ENCODE peak calls at places on chromosomes 5 and 9, in four cellular contexts. I is prostate gland, P is tibial nerve, O is cardiac muscle cell. S is an unnamed sample.

GRCh38 chr9:19498015-19498414 is 89.2 kb downstream of the ACER2 start:
- DNase-seq in I (no peak), P (no peak), O (peak; percentile 80), S (no peak)

GRCh38 chr5:138274189-138274853 is at the start of gene GFRA3:
- DNase-seq in I (no peak), P (no peak), O (peak; percentile 30), S (no peak)

GRCh38 chr9:124658165-124659017 is 112.7 kb downstream of the NR6A1 start:
- DNase-seq in I (peak; percentile 69), P (peak; percentile 31), O (peak; percentile 97), S (peak; percentile 82)

GRCh38 chr9:13487936-13488335 is 208.4 kb upstream of the MPDZ start:
- DNase-seq in I (peak; percentile 67), P (no peak), O (no peak), S (no peak)

GRCh38 chr5:160919610-160920009 is 67.6 kb upstream of the ATP10B start:
- DNase-seq in I (no peak), P (no peak), O (no peak), S (no peak)

GRCh38 chr9:92754091-92754740 is 10.4 kb downstream of the BICD2 start:
- DNase-seq in I (no peak), P (no peak), O (no peak), S (no peak)

GRCh38 chr9:110520120-110520701 is 59.3 kb downstream of the SVEP1 start:
- DNase-seq in I (no peak), P (no peak), O (peak; percentile 94), S (no peak)

GRCh38 chr5:42483472-42484154 is 60.4 kb downstream of the GHR start:
- DNase-seq in I (peak; percentile 68), P (no peak), O (no peak), S (no peak)

GRCh38 chr9:35731415-35732184 is 395 bp downstream of the TLN1 start:
- DNase-seq in I (no peak), P (peak; percentile 31), O (no peak), S (no peak)

GRCh38 chr5:166377756-166378155 is 1913.7 kb upstream of the WWC1 start:
- DNase-seq in I (no peak), P (no peak), O (no peak), S (no peak)

GRCh38 chr5:1176473-1177391 is 24.7 kb upstream of the SLC6A19 start:
- DNase-seq in I (no peak), P (no peak), O (no peak), S (peak; percentile 22)

GRCh38 chr5:119269061-119269579 is 86.7 kb upstream of the TNFAIP8 start:
- DNase-seq in I (peak; percentile 52), P (peak; percentile 26), O (no peak), S (peak; percentile 31)

GRCh38 chr9:69207503-69207902 is 33.4 kb downstream of the TJP2 start:
- DNase-seq in I (no peak), P (no peak), O (no peak), S (peak; percentile 36)

GRCh38 chr9:106649664-106650063 is 213.3 kb upstream of the ZNF462 start:
- DNase-seq in I (no peak), P (no peak), O (no peak), S (no peak)

GRCh38 chr9:116715751-116716150 is 28.6 kb downstream of the TRIM32 start:
- DNase-seq in I (no peak), P (no peak), O (no peak), S (no peak)

GRCh38 chr9:133769511-133770075 is 31.4 kb upstream of the SARDH start:
- DNase-seq in I (no peak), P (no peak), O (no peak), S (peak; percentile 43)

GRCh38 chr9:134618163-134618822 is 23.3 kb upstream of the COL5A1 start:
- DNase-seq in I (no peak), P (no peak), O (peak; percentile 30), S (peak; percentile 6)

GRCh38 chr9:36056896-36057295 is 20.2 kb downstream of the RECK start:
- DNase-seq in I (no peak), P (no peak), O (peak; percentile 15), S (no peak)

GRCh38 chr5:37111426-37112382 is 137.5 kb downstream of the CPLANE1 start:
- DNase-seq in I (no peak), P (no peak), O (no peak), S (no peak)

GRCh38 chr5:145637396-145637795 is 197.7 kb downstream of the PRELID2 start:
- DNase-seq in I (no peak), P (no peak), O (no peak), S (no peak)

GRCh38 chr5:122751293-122751753 is 23.6 kb upstream of the SNX2 start:
- DNase-seq in I (no peak), P (no peak), O (peak; percentile 94), S (no peak)

GRCh38 chr5:68368280-68368679 is 152.7 kb downstream of the PIK3R1 start:
- DNase-seq in I (no peak), P (no peak), O (no peak), S (no peak)

GRCh38 chr9:12813533-12813932 is 38.7 kb downstream of the LURAP1L start:
- DNase-seq in I (no peak), P (no peak), O (no peak), S (no peak)

GRCh38 chr9:136996361-136997281 is at the start of gene CLIC3:
- DNase-seq in I (no peak), P (no peak), O (no peak), S (no peak)

DNA sequence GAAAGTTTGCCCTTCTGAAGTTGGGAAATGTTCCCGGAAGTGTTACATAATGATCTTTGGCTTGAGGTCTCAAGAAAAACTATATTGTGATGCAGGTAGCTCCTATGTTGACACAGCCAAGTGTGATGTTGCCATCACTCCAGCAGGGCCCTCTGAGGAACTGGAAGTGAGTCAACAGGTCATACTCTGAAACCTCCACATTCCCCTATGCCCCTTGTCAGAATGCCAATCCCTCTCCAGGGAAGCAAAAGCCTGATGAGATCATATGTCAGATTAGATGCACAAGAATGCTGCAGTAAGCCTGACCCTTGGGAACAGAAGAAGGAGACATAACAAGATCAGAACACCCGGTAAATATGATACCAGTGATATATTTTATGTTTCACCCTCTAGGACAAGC is 66.8 kb upstream of the ITGA2 start:
- DNase-seq in I (no peak), P (no peak), O (peak; percentile 90), S (no peak)
- TF ChIP-seq CTCF in I (no peak), P (no peak), O (peak; percentile 12), S (no peak)

GRCh38 chr5:174151579-174152181 is 106.2 kb downstream of the NSG2 start:
- DNase-seq in I (no peak), P (no peak), O (no peak), S (no peak)

GRCh38 chr5:174145091-174145490 is 99.6 kb downstream of the NSG2 start:
- DNase-seq in I (no peak), P (no peak), O (no peak), S (no peak)

GRCh38 chr5:174146556-174146955 is 101.0 kb downstream of the NSG2 start:
- DNase-seq in I (no peak), P (no peak), O (no peak), S (no peak)

GRCh38 chr5:174145821-174146220 is 100.3 kb downstream of the NSG2 start:
- DNase-seq in I (no peak), P (no peak), O (peak; percentile 8), S (no peak)

DNA sequence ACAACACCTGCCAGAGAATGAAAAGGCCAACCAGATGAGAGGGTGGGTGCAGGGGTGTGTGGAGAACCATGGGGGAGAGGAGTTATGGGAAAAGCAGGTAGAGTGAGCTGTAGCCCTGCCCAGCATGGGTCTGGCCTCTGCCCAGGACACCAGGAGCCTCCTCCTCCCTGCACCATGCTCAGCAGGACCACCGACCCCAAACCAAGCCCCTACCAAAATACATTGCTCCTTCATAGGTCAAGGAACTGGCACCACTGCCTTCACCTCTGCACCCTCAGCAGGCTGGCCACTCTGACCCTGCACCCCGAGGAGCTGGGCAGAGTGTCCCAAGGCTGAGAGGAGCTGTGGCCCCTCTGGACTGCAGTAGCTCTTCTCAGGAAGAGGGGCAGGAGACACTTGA is 102.0 kb downstream of the NSG2 start:
- DNase-seq in I (no peak), P (no peak), O (no peak), S (no peak)
- H3K27ac ChIP-seq in I (no peak overlapping the region), P (no peak overlapping the region), O (no peak overlapping the region), S (no peak overlapping the region)

DNA sequence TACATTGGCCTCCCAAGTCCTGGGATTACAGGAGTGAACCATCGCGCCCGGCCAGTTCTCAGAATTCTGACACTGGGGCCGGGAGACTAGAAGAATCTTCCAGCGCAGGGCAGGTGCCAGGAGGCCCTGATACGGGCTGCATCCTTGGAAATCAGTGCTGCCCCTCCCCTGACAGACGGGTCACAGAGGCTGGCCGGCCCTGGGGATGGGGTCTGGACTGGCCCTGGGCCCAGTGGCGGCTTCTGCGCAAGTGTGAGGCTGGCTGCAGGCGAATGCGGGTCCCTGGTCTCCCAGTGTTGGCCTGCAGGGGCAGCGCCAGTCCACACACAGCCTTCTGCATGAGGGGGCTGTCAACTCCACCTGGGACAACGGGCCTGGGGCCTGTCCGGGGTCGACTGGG is 831 bp upstream of the TBC1D9B start:
- DNase-seq in I (no peak), P (no peak), O (no peak), S (no peak)
- TF ChIP-seq CTCF in I (no peak), P (no peak), O (no peak), S (no peak)

GRCh38 chr5:34486808-34487201 is 169.3 kb upstream of the RAI14 start:
- DNase-seq in I (no peak), P (no peak), O (no peak), S (no peak)
- H3K27ac ChIP-seq in I (peak overlapping the region; percentile 90), P (no peak overlapping the region), O (no peak overlapping the region), S (no peak overlapping the region)

GRCh38 chr5:173638631-173639030 is 22.2 kb upstream of the BOD1 start:
- DNase-seq in I (no peak), P (no peak), O (no peak), S (no peak)
- TF ChIP-seq CTCF in I (no peak), P (no peak), O (no peak), S (no peak)